ENCODE peak calls at places on chromosomes 6 and 20, in eight cellular contexts. M is naive thymus-derived CD4-positive, alpha-beta T cell; N is BJ; K is keratinocyte; L is endothelial cell of umbilical vein; E is heart left ventricle; G is ovary; H is psoas muscle. O is an unnamed sample.

GRCh38 chr6:33093857-33094256 is 18.1 kb downstream of the HLA-DPB1 start:
- DNase-seq in M (no peak), N (no peak), K (no peak), L (no peak), E (no peak), G (no peak), H (no peak), O (no peak)

GRCh38 chr6:136153976-136154375 is 96.1 kb downstream of the MTFR2 start:
- DNase-seq in M (no peak), N (no peak), K (no peak), L (no peak), E (no peak), G (no peak), H (no peak), O (no peak)

GRCh38 chr6:130776287-130776925 is 50.8 kb upstream of the SMLR1 start:
- DNase-seq in M (no peak), N (no peak), K (no peak), L (no peak), E (no peak), G (no peak), H (no peak), O (no peak)

GRCh38 chr20:40966516-40967185 is 62.0 kb upstream of the TOP1 start:
- DNase-seq in M (no peak), N (no peak), K (no peak), L (no peak), E (no peak), G (no peak), H (no peak), O (peak; percentile 40)

GRCh38 chr20:23691675-23692074 is 2.8 kb upstream of the CST4 start:
- DNase-seq in M (no peak), N (no peak), K (no peak), L (no peak), E (no peak), G (no peak), H (no peak), O (no peak)

GRCh38 chr6:153024401-153025017 is 22.0 kb upstream of the MTRF1L start:
- DNase-seq in M (peak; percentile 58), N (no peak), K (no peak), L (peak; percentile 77), E (no peak), G (no peak), H (no peak), O (no peak)

GRCh38 chr6:131602913-131603312 is 25.1 kb downstream of the MED23 start:
- DNase-seq in M (no peak), N (peak; percentile 64), K (no peak), L (no peak), E (no peak), G (no peak), H (no peak), O (no peak)

GRCh38 chr6:7542065-7542877 is 800 bp downstream of the DSP start:
- DNase-seq in M (peak; percentile 9), N (no peak), K (no peak), L (peak; percentile 7), E (no peak), G (no peak), H (no peak), O (no peak)

GRCh38 chr6:41789390-41789724 is 1.9 kb downstream of the TOMM6 start:
- DNase-seq in M (no peak), N (no peak), K (no peak), L (no peak), E (no peak), G (no peak), H (no peak), O (no peak)
- H3K36me3 ChIP-seq in M (peaks cover 5% of the 10 kb centered on the region), N (no peaks in the 10 kb centered on the region), K (peaks cover 18% of the 10 kb centered on the region), L (peaks cover 10% of the 10 kb centered on the region), E (peaks cover 42% of the 10 kb centered on the region), G (no peaks in the 10 kb centered on the region), H (peaks cover 7% of the 10 kb centered on the region), O (no peaks in the 10 kb centered on the region)

GRCh38 chr6:44111434-44112417 is 15.5 kb downstream of the MRPL14 start:
- DNase-seq in M (no peak), N (no peak), K (no peak), L (no peak), E (no peak), G (no peak), H (no peak), O (no peak)

GRCh38 chr6:44109212-44109611 is 18.0 kb downstream of the MRPL14 start:
- DNase-seq in M (no peak), N (no peak), K (no peak), L (no peak), E (no peak), G (no peak), H (no peak), O (no peak)

GRCh38 chr6:44110966-44111365 is 16.3 kb downstream of the MRPL14 start:
- DNase-seq in M (no peak), N (no peak), K (no peak), L (no peak), E (no peak), G (no peak), H (no peak), O (no peak)

GRCh38 chr6:44108471-44108870 is 18.8 kb downstream of the MRPL14 start:
- DNase-seq in M (no peak), N (no peak), K (no peak), L (no peak), E (no peak), G (no peak), H (no peak), O (no peak)

GRCh38 chr6:44110005-44110681 is 17.1 kb downstream of the MRPL14 start:
- DNase-seq in M (no peak), N (no peak), K (no peak), L (no peak), E (no peak), G (no peak), H (peak; percentile 76), O (no peak)
- H3K36me3 ChIP-seq in M (no peaks in the 10 kb centered on the region), N (peaks cover 15% of the 10 kb centered on the region), K (peaks cover 48% of the 10 kb centered on the region), L (peaks cover 5% of the 10 kb centered on the region), E (peaks cover 85% of the 10 kb centered on the region), G (no peaks in the 10 kb centered on the region), H (peaks cover 9% of the 10 kb centered on the region), O (peaks cover 86% of the 10 kb centered on the region)

GRCh38 chr6:122416825-122417224 is 17.4 kb downstream of the HSF2 start:
- DNase-seq in M (no peak), N (no peak), K (no peak), L (no peak), E (no peak), G (no peak), H (no peak), O (no peak)
- H3K36me3 ChIP-seq in M (peaks cover 5% of the 10 kb centered on the region), N (no peaks in the 10 kb centered on the region), K (peaks cover 5% of the 10 kb centered on the region), L (peaks cover 6% of the 10 kb centered on the region), E (peaks cover 43% of the 10 kb centered on the region), G (no peaks in the 10 kb centered on the region), H (no peaks in the 10 kb centered on the region), O (peaks cover 71% of the 10 kb centered on the region)

GRCh38 chr6:146693342-146693741 is 94.6 kb downstream of the ADGB start:
- DNase-seq in M (no peak), N (no peak), K (no peak), L (no peak), E (no peak), G (no peak), H (no peak), O (no peak)

DNA sequence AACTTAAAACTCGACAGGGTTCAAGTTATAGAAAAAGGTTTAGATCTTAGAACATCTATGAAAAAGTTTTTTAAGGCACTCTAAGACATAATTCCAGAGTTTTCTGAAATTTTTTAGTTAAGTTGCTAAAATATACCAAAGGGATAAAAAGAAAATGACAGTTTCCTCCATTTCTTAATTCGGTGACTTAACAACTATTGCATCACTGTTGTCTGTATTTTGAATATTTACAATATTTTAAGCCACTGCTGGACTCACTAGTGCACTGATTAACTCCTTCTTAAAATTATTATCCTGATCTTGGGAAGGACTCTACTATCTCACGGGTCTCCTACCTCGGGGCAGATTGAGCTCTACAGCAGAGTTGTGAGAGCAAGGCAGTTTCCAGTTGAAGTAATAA is 91.0 kb downstream of the ADGB start:
- DNase-seq in M (no peak), N (no peak), K (no peak), L (no peak), E (no peak), G (no peak), H (no peak), O (no peak)
- H3K36me3 ChIP-seq in M (no peaks in the 10 kb centered on the region), N (no peaks in the 10 kb centered on the region), K (no peaks in the 10 kb centered on the region), L (no peaks in the 10 kb centered on the region), E (no peaks in the 10 kb centered on the region), G (no peaks in the 10 kb centered on the region), H (no peaks in the 10 kb centered on the region), O (no peaks in the 10 kb centered on the region)

GRCh38 chr6:42211726-42212125 is 5.9 kb downstream of the MRPS10 start:
- DNase-seq in M (no peak), N (no peak), K (no peak), L (no peak), E (no peak), G (no peak), H (no peak), O (no peak)
- H3K36me3 ChIP-seq in M (peaks cover 14% of the 10 kb centered on the region), N (peaks cover 12% of the 10 kb centered on the region), K (peaks cover 31% of the 10 kb centered on the region), L (peaks cover 21% of the 10 kb centered on the region), E (peaks cover 71% of the 10 kb centered on the region), G (peaks cover 2% of the 10 kb centered on the region), H (peaks cover 13% of the 10 kb centered on the region), O (peaks cover 8% of the 10 kb centered on the region)

GRCh38 chr6:158408552-158409130 is 96.4 kb downstream of the TULP4 start:
- DNase-seq in M (no peak), N (peak; percentile 19), K (no peak), L (peak; percentile 95), E (peak; percentile 85), G (peak; percentile 53), H (peak; percentile 79), O (peak; percentile 68)
- H3K36me3 ChIP-seq in M (no peaks in the 10 kb centered on the region), N (no peaks in the 10 kb centered on the region), K (no peaks in the 10 kb centered on the region), L (no peaks in the 10 kb centered on the region), E (peaks cover 5% of the 10 kb centered on the region), G (no peaks in the 10 kb centered on the region), H (no peaks in the 10 kb centered on the region), O (no peaks in the 10 kb centered on the region)

O was measured in sigmoid colon.